ENCODE peak calls at places on chromosome 13, in eight cellular contexts. E, S, Y, B, Z, I, L and H are unnamed samples.

GRCh38 chr13:76683854-76684253 is 202.4 kb downstream of the KCTD12 start:
- DNase-seq in E (no peak), S (no peak), Y (no peak), B (no peak), Z (no peak), I (no peak), L (no peak), H (no peak)

GRCh38 chr13:78102121-78102677 is 183.6 kb upstream of the EDNRB start:
- DNase-seq in E (no peak), S (peak; percentile 71), Y (no peak), B (no peak), Z (no peak), I (no peak), L (no peak), H (no peak)

GRCh38 chr13:51130348-51130747 is 19.3 kb upstream of the C13orf42 start:
- DNase-seq in E (no peak), S (no peak), Y (no peak), B (no peak), Z (no peak), I (no peak), L (no peak), H (no peak)

GRCh38 chr13:110811751-110812110 is 98.2 kb downstream of the ING1 start:
- DNase-seq in E (no peak), S (no peak), Y (no peak), B (no peak), Z (no peak), I (no peak), L (no peak), H (no peak)

GRCh38 chr13:29509999-29510586 is 85.4 kb downstream of the SLC7A1 start:
- DNase-seq in E (no peak), S (no peak), Y (no peak), B (no peak), Z (no peak), I (peak; percentile 18), L (no peak), H (no peak)

GRCh38 chr13:95239293-95239692 is 62.0 kb downstream of the ABCC4 start:
- DNase-seq in E (no peak), S (no peak), Y (no peak), B (no peak), Z (no peak), I (no peak), L (no peak), H (no peak)

GRCh38 chr13:24709186-24709913 is 29.1 kb downstream of the ATP12A start:
- DNase-seq in E (no peak), S (no peak), Y (peak; percentile 69), B (no peak), Z (no peak), I (no peak), L (no peak), H (no peak)

GRCh38 chr13:30276178-30276577 is 31.2 kb downstream of the KATNAL1 start:
- DNase-seq in E (no peak), S (no peak), Y (no peak), B (no peak), Z (no peak), I (no peak), L (no peak), H (no peak)

GRCh38 chr13:31023126-31023525 is 90.7 kb downstream of the TEX26 start:
- DNase-seq in E (no peak), S (no peak), Y (no peak), B (no peak), Z (no peak), I (no peak), L (no peak), H (no peak)

GRCh38 chr13:20945952-20946383 is 43.4 kb upstream of the XPO4 start:
- DNase-seq in E (no peak), S (no peak), Y (no peak), B (peak; percentile 34), Z (no peak), I (no peak), L (no peak), H (no peak)

GRCh38 chr13:20654156-20654555 is 49.3 kb upstream of the IL17D start:
- DNase-seq in E (no peak), S (no peak), Y (no peak), B (no peak), Z (no peak), I (no peak), L (no peak), H (no peak)

GRCh38 chr13:90302113-90302512 is 1045.4 kb upstream of the MIR17HG start:
- DNase-seq in E (no peak), S (no peak), Y (no peak), B (no peak), Z (no peak), I (no peak), L (no peak), H (no peak)

GRCh38 chr13:83881917-83882625 is at the start of gene SLITRK1:
- DNase-seq in E (peak; percentile 22), S (peak; percentile 34), Y (no peak), B (peak; percentile 94), Z (peak; percentile 43), I (peak; percentile 80), L (no peak), H (no peak)

GRCh38 chr13:51636349-51636890 is 52.2 kb downstream of the WDFY2 start:
- DNase-seq in E (no peak), S (peak; percentile 30), Y (no peak), B (no peak), Z (no peak), I (no peak), L (no peak), H (no peak)

GRCh38 chr13:37192986-37193385 is 87.5 kb upstream of the CSNK1A1L start:
- DNase-seq in E (no peak), S (no peak), Y (no peak), B (no peak), Z (no peak), I (no peak), L (no peak), H (no peak)

GRCh38 chr13:46071590-46072249 is 19.2 kb upstream of the ZC3H13 start:
- DNase-seq in E (no peak), S (no peak), Y (no peak), B (no peak), Z (no peak), I (no peak), L (no peak), H (no peak)

GRCh38 chr13:110343241-110343865 is 36.3 kb downstream of the COL4A2 start:
- DNase-seq in E (no peak), S (no peak), Y (no peak), B (no peak), Z (no peak), I (no peak), L (no peak), H (peak; percentile 94)

GRCh38 chr13:49560270-49561063 is 24.9 kb downstream of the RCBTB1 start:
- DNase-seq in E (no peak), S (peak; percentile 45), Y (no peak), B (peak; percentile 11), Z (no peak), I (no peak), L (peak; percentile 38), H (no peak)

GRCh38 chr13:44302233-44302632 is 71.4 kb upstream of the SERP2 start:
- DNase-seq in E (no peak), S (no peak), Y (no peak), B (no peak), Z (no peak), I (no peak), L (no peak), H (no peak)

GRCh38 chr13:98293570-98294142 is 116.6 kb upstream of the RNF113B start:
- DNase-seq in E (no peak), S (no peak), Y (no peak), B (no peak), Z (no peak), I (no peak), L (no peak), H (no peak)